ENCODE peak calls at places on chromosomes 6 and 20, in eight cellular contexts. One of them, this sample, is unnamed.

GRCh38 chr6:154629127-154629526 is 104.1 kb upstream of the SCAF8 start:
- DNase-seq in naive thymus-derived CD8-positive, alpha-beta T cell: no peak
- DNase-seq in globus pallidus: no peak
- DNase-seq in AG10803: no peak
- DNase-seq in choroid plexus epithelial cell: no peak
- DNase-seq in hepatic stellate cell: no peak
- DNase-seq in IMR-90: no peak
- DNase-seq in NCI-H1417: no peak
- DNase-seq in this sample: no peak

GRCh38 chr6:149924933-149925252 is 2.0 kb upstream of the RAET1G start:
- DNase-seq in naive thymus-derived CD8-positive, alpha-beta T cell: no peak
- DNase-seq in globus pallidus: no peak
- DNase-seq in AG10803: no peak
- DNase-seq in choroid plexus epithelial cell: no peak
- DNase-seq in hepatic stellate cell: no peak
- DNase-seq in IMR-90: no peak
- DNase-seq in NCI-H1417: no peak
- DNase-seq in this sample: no peak

GRCh38 chr6:18692920-18693319 is 305.8 kb downstream of the RNF144B start:
- DNase-seq in naive thymus-derived CD8-positive, alpha-beta T cell: no peak
- DNase-seq in globus pallidus: no peak
- DNase-seq in AG10803: no peak
- DNase-seq in choroid plexus epithelial cell: no peak
- DNase-seq in hepatic stellate cell: no peak
- DNase-seq in IMR-90: no peak
- DNase-seq in NCI-H1417: no peak
- DNase-seq in this sample: no peak

GRCh38 chr6:81754906-81755305 is 2.4 kb upstream of the TENT5A start:
- DNase-seq in naive thymus-derived CD8-positive, alpha-beta T cell: no peak
- DNase-seq in globus pallidus: no peak
- DNase-seq in AG10803: no peak
- DNase-seq in choroid plexus epithelial cell: no peak
- DNase-seq in hepatic stellate cell: no peak
- DNase-seq in IMR-90: no peak
- DNase-seq in NCI-H1417: no peak
- DNase-seq in this sample: no peak

GRCh38 chr6:166861961-166862286 is 94.4 kb downstream of the RNASET2 start:
- DNase-seq in naive thymus-derived CD8-positive, alpha-beta T cell: no peak
- DNase-seq in globus pallidus: no peak
- DNase-seq in AG10803: no peak
- DNase-seq in choroid plexus epithelial cell: no peak
- DNase-seq in hepatic stellate cell: no peak
- DNase-seq in IMR-90: no peak
- DNase-seq in NCI-H1417: no peak
- DNase-seq in this sample: no peak

GRCh38 chr6:68559052-68559451 is 76.0 kb upstream of the ADGRB3 start:
- DNase-seq in naive thymus-derived CD8-positive, alpha-beta T cell: no peak
- DNase-seq in globus pallidus: peak; percentile 72
- DNase-seq in AG10803: no peak
- DNase-seq in choroid plexus epithelial cell: peak; percentile 16
- DNase-seq in hepatic stellate cell: no peak
- DNase-seq in IMR-90: no peak
- DNase-seq in NCI-H1417: peak; percentile 48
- DNase-seq in this sample: no peak

GRCh38 chr20:36091561-36092423 is 62.7 kb upstream of the EPB41L1 start:
- DNase-seq in naive thymus-derived CD8-positive, alpha-beta T cell: no peak
- DNase-seq in globus pallidus: no peak
- DNase-seq in AG10803: no peak
- DNase-seq in choroid plexus epithelial cell: no peak
- DNase-seq in hepatic stellate cell: no peak
- DNase-seq in IMR-90: no peak
- DNase-seq in NCI-H1417: no peak
- DNase-seq in this sample: no peak

GRCh38 chr6:11232968-11233626 is 629 bp upstream of the NEDD9 start:
- DNase-seq in naive thymus-derived CD8-positive, alpha-beta T cell: no peak
- DNase-seq in globus pallidus: no peak
- DNase-seq in AG10803: no peak
- DNase-seq in choroid plexus epithelial cell: no peak
- DNase-seq in hepatic stellate cell: peak; percentile 32
- DNase-seq in IMR-90: peak; percentile 22
- DNase-seq in NCI-H1417: peak; percentile 66
- DNase-seq in this sample: no peak

GRCh38 chr6:56808871-56809359 is 146.0 kb upstream of the BEND6 start:
- DNase-seq in naive thymus-derived CD8-positive, alpha-beta T cell: no peak
- DNase-seq in globus pallidus: no peak
- DNase-seq in AG10803: peak; percentile 60
- DNase-seq in choroid plexus epithelial cell: peak; percentile 62
- DNase-seq in hepatic stellate cell: peak; percentile 41
- DNase-seq in IMR-90: peak; percentile 73
- DNase-seq in NCI-H1417: peak; percentile 26
- DNase-seq in this sample: no peak

GRCh38 chr20:25540273-25540672 is 45.1 kb downstream of the NINL start:
- DNase-seq in naive thymus-derived CD8-positive, alpha-beta T cell: no peak
- DNase-seq in globus pallidus: peak; percentile 84
- DNase-seq in AG10803: peak; percentile 31
- DNase-seq in choroid plexus epithelial cell: no peak
- DNase-seq in hepatic stellate cell: peak; percentile 53
- DNase-seq in IMR-90: no peak
- DNase-seq in NCI-H1417: no peak
- DNase-seq in this sample: peak; percentile 10

GRCh38 chr20:50585214-50585613 is 75.0 kb downstream of the PTPN1 start:
- DNase-seq in naive thymus-derived CD8-positive, alpha-beta T cell: no peak
- DNase-seq in globus pallidus: no peak
- DNase-seq in AG10803: no peak
- DNase-seq in choroid plexus epithelial cell: no peak
- DNase-seq in hepatic stellate cell: no peak
- DNase-seq in IMR-90: no peak
- DNase-seq in NCI-H1417: no peak
- DNase-seq in this sample: no peak

GRCh38 chr20:47063407-47063806 is 168.8 kb downstream of the EYA2 start:
- DNase-seq in naive thymus-derived CD8-positive, alpha-beta T cell: no peak
- DNase-seq in globus pallidus: no peak
- DNase-seq in AG10803: no peak
- DNase-seq in choroid plexus epithelial cell: peak; percentile 9
- DNase-seq in hepatic stellate cell: no peak
- DNase-seq in IMR-90: no peak
- DNase-seq in NCI-H1417: no peak
- DNase-seq in this sample: no peak

GRCh38 chr6:42141603-42142117 is 760 bp downstream of the C6orf132 start:
- DNase-seq in naive thymus-derived CD8-positive, alpha-beta T cell: no peak
- DNase-seq in globus pallidus: no peak
- DNase-seq in AG10803: no peak
- DNase-seq in choroid plexus epithelial cell: no peak
- DNase-seq in hepatic stellate cell: no peak
- DNase-seq in IMR-90: no peak
- DNase-seq in NCI-H1417: peak; percentile 35
- DNase-seq in this sample: no peak

GRCh38 chr6:44957151-44957550 is 371.0 kb upstream of the RUNX2 start:
- DNase-seq in naive thymus-derived CD8-positive, alpha-beta T cell: no peak
- DNase-seq in globus pallidus: no peak
- DNase-seq in AG10803: no peak
- DNase-seq in choroid plexus epithelial cell: no peak
- DNase-seq in hepatic stellate cell: no peak
- DNase-seq in IMR-90: no peak
- DNase-seq in NCI-H1417: no peak
- DNase-seq in this sample: no peak

GRCh38 chr6:122755901-122756300 is 23.6 kb upstream of the FABP7 start:
- DNase-seq in naive thymus-derived CD8-positive, alpha-beta T cell: no peak
- DNase-seq in globus pallidus: no peak
- DNase-seq in AG10803: no peak
- DNase-seq in choroid plexus epithelial cell: no peak
- DNase-seq in hepatic stellate cell: no peak
- DNase-seq in IMR-90: no peak
- DNase-seq in NCI-H1417: no peak
- DNase-seq in this sample: no peak

GRCh38 chr6:165571721-165572132 is 91.3 kb downstream of the PDE10A start:
- DNase-seq in naive thymus-derived CD8-positive, alpha-beta T cell: no peak
- DNase-seq in globus pallidus: no peak
- DNase-seq in AG10803: no peak
- DNase-seq in choroid plexus epithelial cell: peak; percentile 71
- DNase-seq in hepatic stellate cell: peak; percentile 27
- DNase-seq in IMR-90: peak; percentile 76
- DNase-seq in NCI-H1417: no peak
- DNase-seq in this sample: no peak

GRCh38 chr6:42012501-42013133 is 37.7 kb upstream of the TAF8 start:
- DNase-seq in naive thymus-derived CD8-positive, alpha-beta T cell: no peak
- DNase-seq in globus pallidus: no peak
- DNase-seq in AG10803: peak; percentile 7
- DNase-seq in choroid plexus epithelial cell: peak; percentile 32
- DNase-seq in hepatic stellate cell: no peak
- DNase-seq in IMR-90: no peak
- DNase-seq in NCI-H1417: no peak
- DNase-seq in this sample: no peak

GRCh38 chr6:142518761-142519160 is 217.0 kb downstream of the ADGRG6 start:
- DNase-seq in naive thymus-derived CD8-positive, alpha-beta T cell: no peak
- DNase-seq in globus pallidus: no peak
- DNase-seq in AG10803: no peak
- DNase-seq in choroid plexus epithelial cell: no peak
- DNase-seq in hepatic stellate cell: no peak
- DNase-seq in IMR-90: no peak
- DNase-seq in NCI-H1417: no peak
- DNase-seq in this sample: no peak

GRCh38 chr6:3209114-3210023 is 18.1 kb downstream of the TUBB2B start:
- DNase-seq in naive thymus-derived CD8-positive, alpha-beta T cell: no peak
- DNase-seq in globus pallidus: no peak
- DNase-seq in AG10803: peak; percentile 97
- DNase-seq in choroid plexus epithelial cell: peak; percentile 95
- DNase-seq in hepatic stellate cell: no peak
- DNase-seq in IMR-90: peak; percentile 98
- DNase-seq in NCI-H1417: peak; percentile 75
- DNase-seq in this sample: peak; percentile 13

GRCh38 chr6:29705389-29706231 is 17.6 kb upstream of the HLA-F start:
- DNase-seq in naive thymus-derived CD8-positive, alpha-beta T cell: no peak
- DNase-seq in globus pallidus: peak; percentile 56
- DNase-seq in AG10803: peak; percentile 53
- DNase-seq in choroid plexus epithelial cell: peak; percentile 71
- DNase-seq in hepatic stellate cell: peak; percentile 57
- DNase-seq in IMR-90: peak; percentile 53
- DNase-seq in NCI-H1417: peak; percentile 6
- DNase-seq in this sample: peak; percentile 46

GRCh38 chr6:28683945-28684538 is 158.4 kb downstream of the GPX5 start:
- DNase-seq in naive thymus-derived CD8-positive, alpha-beta T cell: no peak
- DNase-seq in globus pallidus: no peak
- DNase-seq in AG10803: peak; percentile 51
- DNase-seq in choroid plexus epithelial cell: peak; percentile 70
- DNase-seq in hepatic stellate cell: peak; percentile 11
- DNase-seq in IMR-90: peak; percentile 34
- DNase-seq in NCI-H1417: peak; percentile 7
- DNase-seq in this sample: no peak

GRCh38 chr6:123655520-123656306 is 19.0 kb upstream of the TRDN start:
- DNase-seq in naive thymus-derived CD8-positive, alpha-beta T cell: no peak
- DNase-seq in globus pallidus: no peak
- DNase-seq in AG10803: peak; percentile 1
- DNase-seq in choroid plexus epithelial cell: no peak
- DNase-seq in hepatic stellate cell: no peak
- DNase-seq in IMR-90: no peak
- DNase-seq in NCI-H1417: no peak
- DNase-seq in this sample: no peak

GRCh38 chr20:31605902-31606677 is 1.0 kb downstream of the ID1 start:
- DNase-seq in naive thymus-derived CD8-positive, alpha-beta T cell: no peak
- DNase-seq in globus pallidus: no peak
- DNase-seq in AG10803: no peak
- DNase-seq in choroid plexus epithelial cell: peak; percentile 49
- DNase-seq in hepatic stellate cell: no peak
- DNase-seq in IMR-90: no peak
- DNase-seq in NCI-H1417: peak; percentile 74
- DNase-seq in this sample: no peak

GRCh38 chr20:34129518-34130162 is 17.6 kb upstream of the EIF2S2 start:
- DNase-seq in naive thymus-derived CD8-positive, alpha-beta T cell: peak; percentile 44
- DNase-seq in globus pallidus: peak; percentile 72
- DNase-seq in AG10803: peak; percentile 69
- DNase-seq in choroid plexus epithelial cell: peak; percentile 85
- DNase-seq in hepatic stellate cell: peak; percentile 62
- DNase-seq in IMR-90: peak; percentile 73
- DNase-seq in NCI-H1417: peak; percentile 76
- DNase-seq in this sample: no peak

GRCh38 chr20:36017034-36017951 is 48.9 kb downstream of the CNBD2 start:
- DNase-seq in naive thymus-derived CD8-positive, alpha-beta T cell: no peak
- DNase-seq in globus pallidus: no peak
- DNase-seq in AG10803: peak; percentile 91
- DNase-seq in choroid plexus epithelial cell: peak; percentile 85
- DNase-seq in hepatic stellate cell: peak; percentile 68
- DNase-seq in IMR-90: peak; percentile 56
- DNase-seq in NCI-H1417: no peak
- DNase-seq in this sample: no peak

GRCh38 chr6:168083142-168083885 is 4.3 kb upstream of the FRMD1 start:
- DNase-seq in naive thymus-derived CD8-positive, alpha-beta T cell: no peak
- DNase-seq in globus pallidus: no peak
- DNase-seq in AG10803: no peak
- DNase-seq in choroid plexus epithelial cell: no peak
- DNase-seq in hepatic stellate cell: no peak
- DNase-seq in IMR-90: no peak
- DNase-seq in NCI-H1417: peak; percentile 58
- DNase-seq in this sample: no peak

GRCh38 chr20:31551581-31552081 is 37.4 kb downstream of the HM13 start:
- DNase-seq in naive thymus-derived CD8-positive, alpha-beta T cell: no peak
- DNase-seq in globus pallidus: no peak
- DNase-seq in AG10803: no peak
- DNase-seq in choroid plexus epithelial cell: peak; percentile 29
- DNase-seq in hepatic stellate cell: no peak
- DNase-seq in IMR-90: no peak
- DNase-seq in NCI-H1417: no peak
- DNase-seq in this sample: no peak

GRCh38 chr6:170286246-170286933 is 4.5 kb downstream of the DLL1 start:
- DNase-seq in naive thymus-derived CD8-positive, alpha-beta T cell: no peak
- DNase-seq in globus pallidus: peak; percentile 86
- DNase-seq in AG10803: no peak
- DNase-seq in choroid plexus epithelial cell: peak; percentile 20
- DNase-seq in hepatic stellate cell: no peak
- DNase-seq in IMR-90: no peak
- DNase-seq in NCI-H1417: peak; percentile 45
- DNase-seq in this sample: peak; percentile 70

GRCh38 chr20:19812056-19812455 is 54.0 kb downstream of the RIN2 start:
- DNase-seq in naive thymus-derived CD8-positive, alpha-beta T cell: no peak
- DNase-seq in globus pallidus: no peak
- DNase-seq in AG10803: no peak
- DNase-seq in choroid plexus epithelial cell: peak; percentile 66
- DNase-seq in hepatic stellate cell: no peak
- DNase-seq in IMR-90: peak; percentile 62
- DNase-seq in NCI-H1417: no peak
- DNase-seq in this sample: no peak

GRCh38 chr6:37731888-37732287 is 34.2 kb upstream of the MDGA1 start:
- DNase-seq in naive thymus-derived CD8-positive, alpha-beta T cell: no peak
- DNase-seq in globus pallidus: no peak
- DNase-seq in AG10803: no peak
- DNase-seq in choroid plexus epithelial cell: no peak
- DNase-seq in hepatic stellate cell: no peak
- DNase-seq in IMR-90: no peak
- DNase-seq in NCI-H1417: no peak
- DNase-seq in this sample: no peak

This sample was measured in amygdala.